ENCODE peak calls at places on chromosomes 3 and 15, in eight cellular contexts. B, X, K, O, Q, P, J and Y are unnamed samples.
A peak's percentile ranks its signal among the peaks of the same experiment; 100 is the strongest.

GRCh38 chr3:157460253-157460652 is 23.6 kb downstream of the PTX3 start:
- DNase-seq in B (no peak), X (no peak), K (no peak), O (no peak), Q (no peak), P (no peak), J (no peak), Y (no peak)

GRCh38 chr3:14884665-14885064 is 62.7 kb upstream of the NR2C2 start:
- DNase-seq in B (no peak), X (no peak), K (no peak), O (no peak), Q (no peak), P (no peak), J (no peak), Y (no peak)

GRCh38 chr3:172142074-172143059 is 103.0 kb downstream of the FNDC3B start:
- DNase-seq in B (no peak), X (no peak), K (no peak), O (no peak), Q (no peak), P (no peak), J (peak; percentile 64), Y (no peak)

GRCh38 chr3:127851899-127852298 is 29.6 kb upstream of the MGLL start:
- DNase-seq in B (no peak), X (no peak), K (no peak), O (no peak), Q (peak; percentile 62), P (no peak), J (peak; percentile 37), Y (no peak)

GRCh38 chr3:52121459-52121795 is 32.8 kb downstream of the POC1A start:
- DNase-seq in B (peak; percentile 42), X (no peak), K (no peak), O (peak; percentile 62), Q (no peak), P (peak; percentile 58), J (no peak), Y (no peak)

GRCh38 chr3:139339219-139339906 is 4.5 kb upstream of the MRPS22 start:
- DNase-seq in B (no peak), X (no peak), K (no peak), O (no peak), Q (no peak), P (no peak), J (no peak), Y (no peak)

GRCh38 chr3:46660543-46661523 is 32.6 kb downstream of the ALS2CL start:
- DNase-seq in B (no peak), X (peak; percentile 22), K (no peak), O (no peak), Q (no peak), P (peak; percentile 73), J (no peak), Y (no peak)

GRCh38 chr3:134406331-134407246 is 32.3 kb upstream of the AMOTL2 start:
- DNase-seq in B (peak; percentile 63), X (peak; percentile 88), K (no peak), O (peak; percentile 60), Q (peak; percentile 91), P (peak; percentile 66), J (peak; percentile 93), Y (peak; percentile 74)

GRCh38 chr3:112464264-112464663 is 35.0 kb downstream of the BTLA start:
- DNase-seq in B (no peak), X (no peak), K (no peak), O (no peak), Q (no peak), P (no peak), J (no peak), Y (no peak)

GRCh38 chr15:88574646-88575045 is 28.2 kb upstream of the DET1 start:
- DNase-seq in B (no peak), X (no peak), K (no peak), O (no peak), Q (peak; percentile 12), P (no peak), J (peak; percentile 69), Y (no peak)

GRCh38 chr3:86973440-86973839 is 17.5 kb downstream of the VGLL3 start:
- DNase-seq in B (no peak), X (no peak), K (no peak), O (no peak), Q (no peak), P (no peak), J (no peak), Y (no peak)

GRCh38 chr15:61824291-61824690 is 236.0 kb downstream of the VPS13C start:
- DNase-seq in B (no peak), X (no peak), K (no peak), O (no peak), Q (no peak), P (no peak), J (no peak), Y (no peak)

GRCh38 chr3:61740494-61740893 is 179.1 kb downstream of the PTPRG start:
- DNase-seq in B (no peak), X (no peak), K (no peak), O (no peak), Q (no peak), P (no peak), J (no peak), Y (no peak)

GRCh38 chr3:127887321-127887720 is 27.7 kb upstream of the KBTBD12 start:
- DNase-seq in B (no peak), X (no peak), K (no peak), O (no peak), Q (no peak), P (no peak), J (no peak), Y (no peak)

GRCh38 chr15:67101981-67102929 is 36.9 kb downstream of the SMAD3 start:
- DNase-seq in B (no peak), X (no peak), K (no peak), O (no peak), Q (no peak), P (no peak), J (no peak), Y (no peak)

GRCh38 chr3:126555795-126556636 is 2.7 kb downstream of the C3orf22 start:
- DNase-seq in B (no peak), X (no peak), K (no peak), O (peak; percentile 36), Q (no peak), P (no peak), J (no peak), Y (peak; percentile 45)

GRCh38 chr3:53688989-53689388 is 157.2 kb downstream of the CHDH start:
- DNase-seq in B (no peak), X (no peak), K (no peak), O (no peak), Q (no peak), P (no peak), J (no peak), Y (no peak)

GRCh38 chr15:28004143-28005003 is 94.7 kb downstream of the OCA2 start:
- DNase-seq in B (no peak), X (no peak), K (no peak), O (no peak), Q (no peak), P (no peak), J (no peak), Y (no peak)

GRCh38 chr3:27532426-27532825 is 48.2 kb upstream of the SLC4A7 start:
- DNase-seq in B (no peak), X (no peak), K (no peak), O (no peak), Q (peak; percentile 31), P (no peak), J (peak; percentile 64), Y (no peak)

GRCh38 chr3:27533718-27534578 is 49.8 kb upstream of the SLC4A7 start:
- DNase-seq in B (peak; percentile 38), X (no peak), K (peak; percentile 95), O (peak; percentile 67), Q (peak; percentile 96), P (peak; percentile 68), J (peak; percentile 53), Y (no peak)

GRCh38 chr3:27535809-27536392 is 51.7 kb upstream of the SLC4A7 start:
- DNase-seq in B (no peak), X (no peak), K (no peak), O (no peak), Q (no peak), P (no peak), J (no peak), Y (no peak)

GRCh38 chr3:27536451-27536850 is 52.3 kb upstream of the SLC4A7 start:
- DNase-seq in B (no peak), X (no peak), K (no peak), O (no peak), Q (no peak), P (no peak), J (no peak), Y (no peak)

GRCh38 chr3:27532931-27533607 is 48.9 kb upstream of the SLC4A7 start:
- DNase-seq in B (no peak), X (no peak), K (no peak), O (no peak), Q (peak; percentile 46), P (no peak), J (peak; percentile 18), Y (no peak)
- H3K4me3 ChIP-seq in B (no peak overlapping the region), X (no peak overlapping the region), K (no peak overlapping the region), O (no peak overlapping the region), Q (peak overlapping the region; percentile 6), P (no peak overlapping the region), J (peak overlapping the region; percentile 3), Y (no peak overlapping the region)

DNA sequence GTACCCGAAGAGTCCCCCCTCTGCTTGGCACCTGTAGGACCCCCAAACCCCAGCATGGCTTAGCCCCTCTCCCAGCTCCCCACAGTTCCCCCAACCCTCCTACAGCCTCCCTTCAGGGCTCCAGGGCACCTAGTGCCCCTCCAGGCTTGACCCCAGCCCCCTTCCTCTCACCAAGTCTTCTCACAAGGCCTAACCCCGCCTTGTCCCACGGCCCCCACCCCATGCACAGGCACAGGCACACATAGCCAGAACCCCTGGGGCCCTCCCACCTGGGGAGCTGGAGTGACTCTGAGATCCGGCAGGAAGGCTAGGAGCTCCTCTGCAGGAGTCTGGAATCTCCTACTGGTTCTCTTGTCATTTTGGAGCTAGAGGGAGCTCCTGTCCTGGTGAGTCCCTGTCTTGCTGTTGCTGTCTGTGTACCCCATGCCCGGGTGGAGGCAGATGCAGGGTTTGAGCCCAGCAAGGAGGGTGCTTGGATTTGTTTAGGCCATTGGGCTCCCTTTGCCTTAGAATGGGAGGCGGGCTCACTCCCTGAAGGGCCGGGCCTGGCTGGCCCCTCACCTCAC is 39.6 kb downstream of the KLF13 start:
- DNase-seq in B (peak; percentile 55), X (peak; percentile 84), K (no peak), O (peak; percentile 84), Q (peak; percentile 54), P (no peak), J (no peak), Y (peak; percentile 81)
- H3K4me1 ChIP-seq in B (peaks cover 90% of the 10 kb centered on the region), X (peaks cover 61% of the 10 kb centered on the region), K (peaks cover 12% of the 10 kb centered on the region), O (peaks cover 74% of the 10 kb centered on the region), Q (peaks cover 75% of the 10 kb centered on the region), P (peaks cover 98% of the 10 kb centered on the region), J (peaks cover 40% of the 10 kb centered on the region), Y (peaks cover 88% of the 10 kb centered on the region)

GRCh38 chr3:186664506-186664905 is 1.3 kb upstream of the HRG start:
- DNase-seq in B (no peak), X (no peak), K (no peak), O (no peak), Q (peak; percentile 35), P (no peak), J (peak; percentile 4), Y (no peak)
- H3K27ac ChIP-seq in B (no peak overlapping the region), X (no peak overlapping the region), K (no peak overlapping the region), O (no peak overlapping the region), Q (peak overlapping the region; percentile 93), P (no peak overlapping the region), J (no peak overlapping the region), Y (no peak overlapping the region)

DNA sequence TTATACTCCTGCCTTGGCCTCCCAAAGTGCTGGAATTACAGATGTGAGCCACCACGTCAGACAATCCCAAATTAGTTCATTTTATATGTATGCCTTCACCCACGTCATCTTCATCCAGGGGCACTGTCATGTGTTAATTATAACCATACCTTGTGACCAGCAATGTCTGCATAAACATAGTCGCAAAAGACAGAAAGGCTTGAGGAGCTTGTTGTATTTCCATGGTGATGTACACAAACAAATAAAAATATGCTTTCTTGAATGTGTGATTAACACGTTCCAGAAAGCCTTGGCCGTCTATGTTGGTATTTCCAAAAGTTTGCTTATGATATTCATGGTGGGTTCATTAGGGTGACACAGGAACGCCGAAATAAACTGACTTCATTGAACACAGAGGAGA is 524.7 kb upstream of the ZNF717 start:
- DNase-seq in B (no peak), X (no peak), K (no peak), O (no peak), Q (no peak), P (no peak), J (no peak), Y (no peak)
- H3K4me3 ChIP-seq in B (no peak overlapping the region), X (no peak overlapping the region), K (no peak overlapping the region), O (no peak overlapping the region), Q (no peak overlapping the region), P (no peak overlapping the region), J (no peak overlapping the region), Y (no peak overlapping the region)